ENCODE peak calls at places on chromosomes 7 and 10, in eight cellular contexts. N, V, X, T, Q, E, C and D are unnamed samples.

GRCh38 chr7:101728888-101729883 is 88.2 kb upstream of the CUX1 start:
- DNase-seq in N (peak; percentile 86), V (no peak), X (no peak), T (peak; percentile 64), Q (no peak), E (no peak), C (no peak), D (no peak)

GRCh38 chr10:91409069-91409868 is 875 bp upstream of the HECTD2 start:
- DNase-seq in N (peak; percentile 73), V (peak; percentile 86), X (peak; percentile 26), T (peak; percentile 91), Q (peak; percentile 35), E (peak; percentile 92), C (peak; percentile 90), D (peak; percentile 14)

GRCh38 chr7:18221377-18222290 is 194.0 kb upstream of the PRPS1L1 start:
- DNase-seq in N (no peak), V (peak; percentile 6), X (no peak), T (no peak), Q (no peak), E (no peak), C (no peak), D (no peak)

GRCh38 chr7:98354511-98355249 is 46.2 kb downstream of the BAIAP2L1 start:
- DNase-seq in N (peak; percentile 83), V (peak; percentile 87), X (no peak), T (no peak), Q (no peak), E (peak; percentile 46), C (no peak), D (no peak)

GRCh38 chr10:120260446-120260845 is 196.6 kb upstream of the PLPP4 start:
- DNase-seq in N (no peak), V (no peak), X (no peak), T (no peak), Q (no peak), E (no peak), C (no peak), D (no peak)

GRCh38 chr10:49324711-49325110 is 25.7 kb downstream of the C10orf71 start:
- DNase-seq in N (no peak), V (no peak), X (no peak), T (no peak), Q (no peak), E (no peak), C (peak; percentile 10), D (no peak)

GRCh38 chr10:26863677-26864076 is 2.9 kb upstream of the ABI1 start:
- DNase-seq in N (no peak), V (no peak), X (no peak), T (no peak), Q (no peak), E (no peak), C (no peak), D (no peak)

GRCh38 chr10:43214071-43214955 is 52.6 kb downstream of the RASGEF1A start:
- DNase-seq in N (peak; percentile 40), V (peak; percentile 50), X (no peak), T (peak; percentile 33), Q (no peak), E (peak; percentile 52), C (no peak), D (no peak)

GRCh38 chr7:85851571-85852193 is 664.8 kb upstream of the SEMA3D start:
- DNase-seq in N (no peak), V (peak; percentile 48), X (no peak), T (no peak), Q (no peak), E (no peak), C (peak; percentile 44), D (no peak)

GRCh38 chr7:70668606-70669358 is 463.2 kb upstream of the GALNT17 start:
- DNase-seq in N (no peak), V (no peak), X (no peak), T (peak; percentile 60), Q (no peak), E (peak; percentile 88), C (no peak), D (no peak)

GRCh38 chr10:50622497-50623298 is 1.1 kb downstream of the SGMS1 start:
- DNase-seq in N (peak; percentile 48), V (peak; percentile 34), X (no peak), T (peak; percentile 71), Q (no peak), E (peak; percentile 84), C (peak; percentile 39), D (no peak)

GRCh38 chr7:732094-732541 is 5.0 kb upstream of the PRKAR1B start:
- DNase-seq in N (peak; percentile 24), V (no peak), X (no peak), T (peak; percentile 70), Q (peak; percentile 72), E (no peak), C (no peak), D (no peak)

GRCh38 chr7:55280031-55280454 is 85.1 kb upstream of the LANCL2 start:
- DNase-seq in N (peak; percentile 57), V (peak; percentile 84), X (peak; percentile 48), T (no peak), Q (peak; percentile 27), E (no peak), C (peak; percentile 78), D (no peak)

GRCh38 chr7:155252388-155252957 is 45.2 kb upstream of the INSIG1 start:
- DNase-seq in N (no peak), V (peak; percentile 30), X (no peak), T (no peak), Q (no peak), E (no peak), C (no peak), D (no peak)

GRCh38 chr7:28358423-28358868 is 53.9 kb upstream of the CREB5 start:
- DNase-seq in N (peak; percentile 91), V (peak; percentile 92), X (no peak), T (no peak), Q (peak; percentile 3), E (no peak), C (no peak), D (no peak)

GRCh38 chr7:36563706-36564325 is 160.5 kb downstream of the AOAH start:
- DNase-seq in N (no peak), V (no peak), X (no peak), T (no peak), Q (no peak), E (no peak), C (no peak), D (no peak)

GRCh38 chr7:7323352-7323751 is 141.0 kb downstream of the C1GALT1 start:
- DNase-seq in N (no peak), V (no peak), X (peak; percentile 36), T (no peak), Q (no peak), E (no peak), C (no peak), D (no peak)

GRCh38 chr10:120012566-120012965 is 120.0 kb downstream of the SEC23IP start:
- DNase-seq in N (no peak), V (no peak), X (no peak), T (no peak), Q (no peak), E (no peak), C (no peak), D (no peak)